ENCODE peak calls at places on chromosomes 5 and 9, in four cellular contexts. One of them, this sample, is unnamed. For H3K4me1, the result is how much of the 10 kb centered on the place peaks cover.

GRCh38 chr5:88846434-88846833 is 36.5 kb downstream of the MEF2C start:
- DNase-seq in tibial artery: no peak
- DNase-seq in CD8-positive, alpha-beta T cell: no peak
- DNase-seq in tibial nerve: no peak
- DNase-seq in this sample: no peak

GRCh38 chr5:177290816-177291596 is 12.5 kb downstream of the RAB24 start:
- DNase-seq in tibial artery: no peak
- DNase-seq in CD8-positive, alpha-beta T cell: no peak
- DNase-seq in tibial nerve: no peak
- DNase-seq in this sample: no peak

GRCh38 chr9:133813749-133814585 is 75.8 kb upstream of the SARDH start:
- DNase-seq in CD8-positive, alpha-beta T cell: no peak
- DNase-seq in tibial nerve: no peak
- DNase-seq in tibial artery: no peak
- DNase-seq in this sample: peak

GRCh38 chr5:103148213-103148612 is 28.1 kb downstream of the PPIP5K2 start:
- DNase-seq in CD8-positive, alpha-beta T cell: no peak
- DNase-seq in tibial artery: no peak
- DNase-seq in tibial nerve: no peak
- DNase-seq in this sample: no peak

GRCh38 chr5:53303105-53303504 is 177.3 kb upstream of the FST start:
- DNase-seq in tibial artery: no peak
- DNase-seq in CD8-positive, alpha-beta T cell: no peak
- DNase-seq in tibial nerve: no peak
- DNase-seq in this sample: no peak

GRCh38 chr5:36373527-36374086 is 71.9 kb upstream of the RANBP3L start:
- DNase-seq in CD8-positive, alpha-beta T cell: no peak
- DNase-seq in tibial artery: peak
- DNase-seq in tibial nerve: peak
- DNase-seq in this sample: peak

GRCh38 chr9:99055384-99055783 is 49.5 kb upstream of the TGFBR1 start:
- DNase-seq in tibial nerve: no peak
- DNase-seq in CD8-positive, alpha-beta T cell: no peak
- DNase-seq in tibial artery: no peak
- DNase-seq in this sample: no peak

GRCh38 chr9:27292646-27293045 is 4.3 kb downstream of the EQTN start:
- DNase-seq in CD8-positive, alpha-beta T cell: no peak
- DNase-seq in tibial nerve: peak
- DNase-seq in tibial artery: no peak
- DNase-seq in this sample: no peak

GRCh38 chr9:107750741-107751521 is 261.4 kb upstream of the KLF4 start:
- DNase-seq in CD8-positive, alpha-beta T cell: no peak
- DNase-seq in tibial nerve: peak
- DNase-seq in tibial artery: peak
- DNase-seq in this sample: peak

GRCh38 chr5:55232194-55232984 is 1.0 kb downstream of the CCNO start:
- DNase-seq in tibial artery: no peak
- DNase-seq in CD8-positive, alpha-beta T cell: no peak
- DNase-seq in tibial nerve: no peak
- DNase-seq in this sample: no peak

GRCh38 chr5:104344809-104345512 is 782.4 kb upstream of the NUDT12 start:
- DNase-seq in CD8-positive, alpha-beta T cell: no peak
- DNase-seq in tibial artery: no peak
- DNase-seq in tibial nerve: no peak
- DNase-seq in this sample: no peak

GRCh38 chr9:130276121-130276520 is 10.6 kb downstream of the HMCN2 start:
- DNase-seq in CD8-positive, alpha-beta T cell: no peak
- DNase-seq in tibial nerve: no peak
- DNase-seq in tibial artery: no peak
- DNase-seq in this sample: no peak

GRCh38 chr5:144467795-144468194 is 297.1 kb downstream of the KCTD16 start:
- DNase-seq in tibial nerve: peak
- DNase-seq in CD8-positive, alpha-beta T cell: no peak
- DNase-seq in tibial artery: no peak
- DNase-seq in this sample: peak

DNA sequence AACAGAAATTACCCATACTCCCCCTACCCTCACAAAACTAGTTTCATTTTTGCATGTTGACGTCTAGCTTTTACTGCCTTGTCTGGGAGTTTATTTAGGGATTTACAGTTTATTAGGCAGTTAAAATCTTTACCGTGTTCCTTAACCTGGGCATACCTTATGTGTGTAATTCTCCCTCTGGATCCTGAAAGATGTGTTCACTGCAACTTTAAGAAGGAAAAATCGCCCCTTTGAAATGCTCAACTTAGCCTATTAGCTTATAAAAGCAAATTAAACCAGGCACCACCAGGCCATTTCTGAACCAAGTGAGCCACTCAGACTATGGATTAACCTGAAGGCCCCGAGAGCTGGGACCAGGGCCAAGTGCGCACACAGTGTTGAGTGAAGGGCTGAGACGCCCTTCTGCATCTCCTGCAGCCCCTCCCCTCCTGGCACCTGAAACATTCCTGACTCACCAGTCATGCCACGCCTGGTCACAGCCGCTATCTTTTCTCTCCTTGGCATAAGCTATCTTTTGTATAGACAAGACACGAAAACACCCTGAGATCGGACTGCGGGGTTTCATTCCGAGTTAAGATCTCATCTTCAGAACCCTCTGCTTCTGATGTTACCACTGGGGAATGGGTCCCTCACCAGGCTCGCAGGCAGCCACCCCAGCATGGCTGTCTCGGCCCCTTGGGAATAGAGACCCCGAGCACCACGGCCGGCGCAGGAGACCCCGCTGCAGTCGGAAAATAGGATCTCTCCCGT is 111.9 kb downstream of the ROR2 start:
- DNase-seq in tibial artery: peak
- DNase-seq in tibial nerve: no peak
- DNase-seq in CD8-positive, alpha-beta T cell: no peak
- DNase-seq in this sample: no peak
- H3K4me3 ChIP-seq in tibial artery: peak
- H3K4me3 ChIP-seq in tibial nerve: peak
- H3K4me3 ChIP-seq in CD8-positive, alpha-beta T cell: no peak
- H3K4me3 ChIP-seq in this sample: peak

GRCh38 chr5:142779163-142779562 is 9.0 kb downstream of the ARHGAP26 start:
- DNase-seq in CD8-positive, alpha-beta T cell: no peak
- DNase-seq in tibial nerve: no peak
- DNase-seq in tibial artery: no peak
- DNase-seq in this sample: no peak
- H3K4me1 ChIP-seq in CD8-positive, alpha-beta T cell: under half
- H3K4me1 ChIP-seq in tibial nerve: half or more
- H3K4me1 ChIP-seq in tibial artery: under half
- H3K4me1 ChIP-seq in this sample: under half

GRCh38 chr9:4831119-4831518 is 38.4 kb downstream of the RCL1 start:
- DNase-seq in CD8-positive, alpha-beta T cell: no peak
- DNase-seq in tibial nerve: no peak
- DNase-seq in tibial artery: no peak
- DNase-seq in this sample: no peak

GRCh38 chr9:4831944-4832343 is 39.2 kb downstream of the RCL1 start:
- DNase-seq in CD8-positive, alpha-beta T cell: no peak
- DNase-seq in tibial artery: no peak
- DNase-seq in tibial nerve: no peak
- DNase-seq in this sample: no peak

GRCh38 chr9:4830699-4831098 is 38.0 kb downstream of the RCL1 start:
- DNase-seq in CD8-positive, alpha-beta T cell: no peak
- DNase-seq in tibial nerve: no peak
- DNase-seq in tibial artery: no peak
- DNase-seq in this sample: no peak

GRCh38 chr9:4828776-4829175 is 36.0 kb downstream of the RCL1 start:
- DNase-seq in tibial nerve: no peak
- DNase-seq in tibial artery: no peak
- DNase-seq in CD8-positive, alpha-beta T cell: no peak
- DNase-seq in this sample: no peak

GRCh38 chr9:4829956-4830355 is 37.2 kb downstream of the RCL1 start:
- DNase-seq in CD8-positive, alpha-beta T cell: no peak
- DNase-seq in tibial artery: no peak
- DNase-seq in tibial nerve: no peak
- DNase-seq in this sample: no peak
- H3K4me3 ChIP-seq in CD8-positive, alpha-beta T cell: no peak
- H3K4me3 ChIP-seq in tibial artery: no peak
- H3K4me3 ChIP-seq in tibial nerve: no peak
- H3K4me3 ChIP-seq in this sample: no peak

GRCh38 chr9:38061326-38061947 is 7.6 kb downstream of the SHB start:
- DNase-seq in tibial nerve: no peak
- DNase-seq in tibial artery: no peak
- DNase-seq in CD8-positive, alpha-beta T cell: no peak
- DNase-seq in this sample: no peak
- H3K4me1 ChIP-seq in tibial nerve: under half
- H3K4me1 ChIP-seq in tibial artery: half or more
- H3K4me1 ChIP-seq in CD8-positive, alpha-beta T cell: under half
- H3K4me1 ChIP-seq in this sample: half or more

GRCh38 chr9:127644943-127645342 is 32.9 kb downstream of the STXBP1 start:
- DNase-seq in tibial artery: no peak
- DNase-seq in CD8-positive, alpha-beta T cell: no peak
- DNase-seq in tibial nerve: no peak
- DNase-seq in this sample: no peak

GRCh38 chr9:127637322-127637847 is 25.3 kb downstream of the STXBP1 start:
- DNase-seq in CD8-positive, alpha-beta T cell: no peak
- DNase-seq in tibial artery: no peak
- DNase-seq in tibial nerve: peak
- DNase-seq in this sample: no peak

GRCh38 chr9:127644428-127644827 is 32.4 kb downstream of the STXBP1 start:
- DNase-seq in tibial artery: no peak
- DNase-seq in CD8-positive, alpha-beta T cell: no peak
- DNase-seq in tibial nerve: no peak
- DNase-seq in this sample: no peak

GRCh38 chr9:127640908-127641545 is 28.9 kb downstream of the STXBP1 start:
- DNase-seq in CD8-positive, alpha-beta T cell: no peak
- DNase-seq in tibial artery: no peak
- DNase-seq in tibial nerve: no peak
- DNase-seq in this sample: no peak

GRCh38 chr9:127642047-127642740 is 30.1 kb downstream of the STXBP1 start:
- DNase-seq in tibial artery: no peak
- DNase-seq in tibial nerve: no peak
- DNase-seq in CD8-positive, alpha-beta T cell: no peak
- DNase-seq in this sample: no peak
- H3K4me3 ChIP-seq in tibial artery: no peak
- H3K4me3 ChIP-seq in tibial nerve: no peak
- H3K4me3 ChIP-seq in CD8-positive, alpha-beta T cell: no peak
- H3K4me3 ChIP-seq in this sample: no peak

DNA sequence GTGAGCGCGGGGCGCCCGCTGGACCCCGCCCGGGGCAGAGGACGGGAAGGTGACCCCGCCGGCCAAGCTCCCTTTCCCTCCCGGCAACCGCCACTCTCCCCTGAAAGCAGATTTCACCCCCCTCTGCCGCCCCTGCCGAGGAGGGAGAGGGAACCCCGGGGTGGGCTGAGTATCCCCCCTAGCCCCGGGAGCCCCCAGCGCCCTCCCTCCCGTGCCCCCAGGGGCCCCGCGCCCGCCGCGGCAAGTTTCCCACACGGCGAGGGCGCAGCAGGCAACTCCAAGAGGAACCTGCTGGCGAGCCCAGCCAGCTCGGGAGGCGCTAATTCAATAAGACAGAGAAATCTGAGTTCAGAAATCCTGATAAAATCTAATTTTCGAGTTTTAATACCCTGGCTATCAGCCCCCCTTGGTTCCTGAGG is 1.6 kb downstream of the NTNG2 start:
- DNase-seq in CD8-positive, alpha-beta T cell: no peak
- DNase-seq in tibial artery: peak
- DNase-seq in tibial nerve: no peak
- DNase-seq in this sample: peak
- H3K4me1 ChIP-seq in CD8-positive, alpha-beta T cell: under half
- H3K4me1 ChIP-seq in tibial artery: half or more
- H3K4me1 ChIP-seq in tibial nerve: under half
- H3K4me1 ChIP-seq in this sample: under half